ENCODE peak calls at places on chromosomes 16 and 17, in four cellular contexts. One of them, this sample, is unnamed.

GRCh38 chr17:73017653-73018052 is 74.8 kb downstream of the SLC39A11 start:
- DNase-seq in sigmoid colon: no peak
- DNase-seq in Peyer's patch: no peak
- DNase-seq in erythroblast: no peak
- DNase-seq in this sample: peak; percentile 44

GRCh38 chr17:39057807-39058206 is 90.6 kb upstream of the FBXO47 start:
- DNase-seq in erythroblast: no peak
- DNase-seq in sigmoid colon: no peak
- DNase-seq in Peyer's patch: no peak
- DNase-seq in this sample: no peak

GRCh38 chr17:65181237-65182061 is 44.3 kb downstream of the RGS9 start:
- DNase-seq in Peyer's patch: no peak
- DNase-seq in sigmoid colon: no peak
- DNase-seq in erythroblast: no peak
- DNase-seq in this sample: no peak

GRCh38 chr16:84927621-84928591 is 83.4 kb downstream of the ZDHHC7 start:
- DNase-seq in erythroblast: no peak
- DNase-seq in Peyer's patch: no peak
- DNase-seq in sigmoid colon: peak; percentile 67
- DNase-seq in this sample: no peak

GRCh38 chr17:49969134-49969759 is at the start of gene DLX4:
- DNase-seq in Peyer's patch: no peak
- DNase-seq in sigmoid colon: no peak
- DNase-seq in erythroblast: no peak
- DNase-seq in this sample: peak; percentile 94

GRCh38 chr17:40065041-40065770 is 2.4 kb downstream of the THRA start:
- DNase-seq in erythroblast: no peak
- DNase-seq in Peyer's patch: no peak
- DNase-seq in sigmoid colon: no peak
- DNase-seq in this sample: no peak

GRCh38 chr17:76986318-76986717 is 118.1 kb downstream of the MGAT5B start:
- DNase-seq in Peyer's patch: no peak
- DNase-seq in sigmoid colon: peak; percentile 69
- DNase-seq in erythroblast: no peak
- DNase-seq in this sample: no peak

GRCh38 chr17:78600181-78600651 is 23.0 kb upstream of the DNAH17 start:
- DNase-seq in Peyer's patch: no peak
- DNase-seq in sigmoid colon: no peak
- DNase-seq in erythroblast: no peak
- DNase-seq in this sample: no peak

GRCh38 chr17:44916059-44916780 is 920 bp upstream of the GFAP start:
- DNase-seq in Peyer's patch: peak; percentile 18
- DNase-seq in sigmoid colon: no peak
- DNase-seq in erythroblast: no peak
- DNase-seq in this sample: no peak

GRCh38 chr17:80195671-80196529 is 24.2 kb downstream of the SGSH start:
- DNase-seq in erythroblast: peak; percentile 73
- DNase-seq in Peyer's patch: no peak
- DNase-seq in sigmoid colon: no peak
- DNase-seq in this sample: peak; percentile 27

GRCh38 chr17:8212312-8213180 is 2.2 kb upstream of the AURKB start:
- DNase-seq in Peyer's patch: no peak
- DNase-seq in sigmoid colon: no peak
- DNase-seq in erythroblast: no peak
- DNase-seq in this sample: no peak

GRCh38 chr17:8206536-8206935 is 3.8 kb downstream of the AURKB start:
- DNase-seq in sigmoid colon: no peak
- DNase-seq in erythroblast: no peak
- DNase-seq in Peyer's patch: no peak
- DNase-seq in this sample: no peak

GRCh38 chr17:8210761-8211458 is 535 bp upstream of the AURKB start:
- DNase-seq in Peyer's patch: no peak
- DNase-seq in sigmoid colon: no peak
- DNase-seq in erythroblast: no peak
- DNase-seq in this sample: no peak

GRCh38 chr17:8204761-8205555 is 5.4 kb downstream of the AURKB start:
- DNase-seq in erythroblast: no peak
- DNase-seq in sigmoid colon: no peak
- DNase-seq in Peyer's patch: no peak
- DNase-seq in this sample: no peak

GRCh38 chr17:8209909-8210760 is at the start of gene AURKB:
- DNase-seq in erythroblast: peak; percentile 97
- DNase-seq in Peyer's patch: peak; percentile 91
- DNase-seq in sigmoid colon: peak; percentile 98
- DNase-seq in this sample: peak; percentile 84
- TF ChIP-seq POLR2A in erythroblast: peak; percentile 95
- TF ChIP-seq POLR2A in Peyer's patch: peak; percentile 9
- TF ChIP-seq POLR2A in sigmoid colon: no peak
- TF ChIP-seq POLR2A in this sample: peak; percentile 91

GRCh38 chr16:68264128-68265077 is at the start of gene SLC7A6:
- DNase-seq in erythroblast: peak; percentile 95
- DNase-seq in Peyer's patch: peak; percentile 85
- DNase-seq in sigmoid colon: peak; percentile 85
- DNase-seq in this sample: peak; percentile 84
- TF ChIP-seq POLR2A in erythroblast: peak; percentile 66
- TF ChIP-seq POLR2A in Peyer's patch: no peak
- TF ChIP-seq POLR2A in sigmoid colon: no peak
- TF ChIP-seq POLR2A in this sample: peak; percentile 88

DNA sequence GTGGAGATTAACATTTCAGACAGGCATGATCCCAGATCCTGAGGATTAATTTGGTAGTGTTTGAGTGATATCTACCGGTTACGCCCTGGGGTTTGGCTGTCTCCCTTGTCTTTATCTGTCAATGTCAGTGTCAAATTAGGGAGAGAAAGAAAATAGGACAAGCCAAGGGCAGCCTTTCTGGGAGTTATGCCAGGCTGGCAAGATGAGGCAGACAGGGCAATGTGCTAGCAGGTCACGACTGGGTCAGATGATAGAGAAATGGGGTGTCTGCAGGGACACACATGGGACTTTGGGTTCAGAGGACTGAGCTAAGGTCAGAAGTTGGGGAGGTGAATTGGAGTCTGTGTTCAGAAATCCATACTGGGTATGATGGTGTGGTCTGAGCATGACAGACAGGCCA is 27.4 kb upstream of the LYRM9 start:
- DNase-seq in sigmoid colon: no peak
- DNase-seq in erythroblast: peak; percentile 43
- DNase-seq in Peyer's patch: no peak
- DNase-seq in this sample: no peak
- TF ChIP-seq POLR2A in sigmoid colon: no peak
- TF ChIP-seq POLR2A in erythroblast: no peak
- TF ChIP-seq POLR2A in Peyer's patch: no peak
- TF ChIP-seq POLR2A in this sample: no peak

DNA sequence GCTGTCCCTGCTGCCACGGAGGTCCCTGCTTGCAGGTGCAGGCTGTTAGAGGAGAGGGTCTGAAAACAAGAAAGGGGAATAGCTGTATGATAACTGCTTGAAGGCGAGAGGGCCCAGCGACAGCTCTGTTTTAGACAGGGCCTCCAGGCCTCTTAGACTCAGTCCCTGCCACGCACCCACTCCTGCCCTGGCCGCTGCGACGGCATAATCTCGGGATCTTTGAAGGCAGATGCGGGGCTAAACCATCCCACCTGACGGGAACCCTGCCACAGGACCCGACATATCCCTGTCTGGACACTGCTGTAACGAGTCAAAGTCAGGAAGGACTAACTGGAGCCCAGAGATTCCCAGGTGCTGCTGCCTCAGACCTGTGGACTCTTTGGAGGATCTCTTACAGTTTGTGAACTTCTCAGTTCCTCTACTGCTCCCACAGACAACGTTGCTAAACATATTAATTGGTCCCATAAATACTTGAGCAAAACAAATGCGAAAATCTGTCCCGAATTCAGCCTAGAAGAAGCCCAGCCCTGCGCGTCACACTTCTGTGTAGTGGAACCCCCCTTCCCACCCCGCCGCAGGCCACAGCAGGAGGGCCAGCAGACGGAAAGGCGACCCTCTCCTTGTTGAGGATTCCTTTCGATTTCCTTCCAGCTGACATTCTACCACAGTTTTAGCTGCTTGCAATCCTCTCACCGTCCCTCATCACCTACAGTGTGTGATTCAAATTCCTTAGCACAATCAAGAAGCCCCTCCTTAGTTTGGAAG is 998 bp upstream of the TMEM11 start:
- DNase-seq in Peyer's patch: no peak
- DNase-seq in sigmoid colon: peak; percentile 70
- DNase-seq in erythroblast: peak; percentile 53
- DNase-seq in this sample: no peak
- TF ChIP-seq POLR2A in Peyer's patch: peak; percentile 18
- TF ChIP-seq POLR2A in sigmoid colon: no peak
- TF ChIP-seq POLR2A in erythroblast: no peak
- TF ChIP-seq POLR2A in this sample: no peak

GRCh38 chr17:4221163-4221562 is 42.6 kb downstream of the ANKFY1 start:
- DNase-seq in sigmoid colon: no peak
- DNase-seq in erythroblast: no peak
- DNase-seq in Peyer's patch: no peak
- DNase-seq in this sample: no peak

GRCh38 chr17:4219241-4219640 is 44.5 kb downstream of the ANKFY1 start:
- DNase-seq in sigmoid colon: no peak
- DNase-seq in erythroblast: no peak
- DNase-seq in Peyer's patch: no peak
- DNase-seq in this sample: no peak

GRCh38 chr17:4215882-4216411 is 47.8 kb downstream of the ANKFY1 start:
- DNase-seq in erythroblast: no peak
- DNase-seq in sigmoid colon: no peak
- DNase-seq in Peyer's patch: no peak
- DNase-seq in this sample: no peak

GRCh38 chr17:4221899-4222659 is 41.7 kb downstream of the ANKFY1 start:
- DNase-seq in sigmoid colon: no peak
- DNase-seq in erythroblast: no peak
- DNase-seq in Peyer's patch: no peak
- DNase-seq in this sample: no peak

GRCh38 chr17:4220655-4221054 is 43.1 kb downstream of the ANKFY1 start:
- DNase-seq in sigmoid colon: peak; percentile 93
- DNase-seq in Peyer's patch: no peak
- DNase-seq in erythroblast: no peak
- DNase-seq in this sample: no peak
- TF ChIP-seq POLR2A in sigmoid colon: peak; percentile 82
- TF ChIP-seq POLR2A in Peyer's patch: no peak
- TF ChIP-seq POLR2A in erythroblast: no peak
- TF ChIP-seq POLR2A in this sample: no peak

DNA sequence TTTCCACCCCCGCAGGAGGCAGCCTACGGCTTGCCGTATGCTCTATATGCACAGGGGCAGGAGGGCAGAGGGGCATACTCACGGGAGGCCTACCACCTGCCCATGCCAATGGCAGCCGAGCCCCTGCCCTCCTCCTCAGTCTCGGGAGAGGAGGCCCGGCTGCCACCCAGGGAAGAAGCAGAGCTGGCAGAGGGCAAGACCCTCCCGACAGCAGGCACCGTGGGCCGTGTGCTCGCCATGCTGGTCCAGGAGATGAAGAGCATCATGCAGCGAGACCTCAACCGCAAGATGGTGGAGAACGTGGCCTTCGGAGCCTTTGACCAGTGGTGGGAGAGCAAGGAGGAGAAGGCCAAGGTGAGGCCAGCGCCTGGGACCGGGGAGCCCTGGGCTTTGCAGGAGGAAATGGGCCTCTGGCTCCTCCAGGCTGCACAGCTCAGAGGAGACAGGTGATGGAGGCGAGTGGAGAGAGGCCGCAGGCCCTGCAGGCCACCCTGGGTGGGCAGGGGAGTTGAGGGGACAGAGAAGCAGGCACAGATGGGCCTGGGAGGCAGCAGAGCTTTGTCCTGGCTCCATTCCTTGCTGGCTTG is 8.6 kb downstream of the SETD1A start:
- DNase-seq in erythroblast: no peak
- DNase-seq in Peyer's patch: no peak
- DNase-seq in sigmoid colon: no peak
- DNase-seq in this sample: no peak
- TF ChIP-seq POLR2A in erythroblast: no peak
- TF ChIP-seq POLR2A in Peyer's patch: no peak
- TF ChIP-seq POLR2A in sigmoid colon: no peak
- TF ChIP-seq POLR2A in this sample: no peak

DNA sequence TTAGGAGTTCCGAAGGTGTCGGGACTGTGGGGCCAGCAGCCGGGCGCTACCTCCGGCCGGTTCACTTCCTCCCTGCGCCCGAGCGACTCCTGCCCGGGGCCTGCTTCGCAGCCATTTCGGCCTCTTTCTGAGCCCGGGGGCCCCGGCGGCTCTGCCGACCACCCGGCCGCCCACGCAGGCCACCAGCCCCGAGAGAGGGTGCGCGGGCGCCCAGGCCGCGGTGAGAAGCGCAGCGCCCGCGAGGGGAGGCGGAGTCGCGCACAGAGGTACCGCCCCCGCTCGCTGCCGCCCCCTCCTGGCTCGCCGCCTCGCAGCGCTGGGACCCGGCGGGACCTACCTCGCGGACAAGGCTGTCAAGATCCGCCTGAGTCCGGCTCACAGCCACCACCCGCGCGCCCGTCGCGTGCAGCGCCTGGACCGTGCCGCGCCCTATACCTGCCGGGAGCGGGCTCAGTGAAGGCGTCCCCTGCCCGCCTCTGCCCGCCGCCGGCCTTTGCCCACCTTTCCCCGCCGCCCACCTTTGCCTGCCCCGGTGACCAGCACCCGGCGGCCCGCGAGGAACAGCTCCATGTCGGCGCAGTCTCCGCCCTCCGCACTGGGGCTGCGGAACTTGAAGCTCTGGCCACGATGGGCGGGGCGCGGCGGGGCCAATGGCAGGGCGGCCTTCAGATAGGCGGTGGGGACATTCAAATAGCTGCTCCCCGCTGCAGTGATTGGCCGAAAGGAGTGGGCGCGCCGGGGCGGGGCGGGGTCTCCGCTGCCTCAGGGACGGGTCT is at the start of gene DCXR:
- DNase-seq in erythroblast: peak; percentile 97
- DNase-seq in sigmoid colon: peak; percentile 99
- DNase-seq in Peyer's patch: peak; percentile 99
- DNase-seq in this sample: peak; percentile 99
- TF ChIP-seq POLR2A in erythroblast: peak; percentile 90
- TF ChIP-seq POLR2A in sigmoid colon: peak; percentile 71
- TF ChIP-seq POLR2A in Peyer's patch: peak; percentile 99
- TF ChIP-seq POLR2A in this sample: peak; percentile 94

DNA sequence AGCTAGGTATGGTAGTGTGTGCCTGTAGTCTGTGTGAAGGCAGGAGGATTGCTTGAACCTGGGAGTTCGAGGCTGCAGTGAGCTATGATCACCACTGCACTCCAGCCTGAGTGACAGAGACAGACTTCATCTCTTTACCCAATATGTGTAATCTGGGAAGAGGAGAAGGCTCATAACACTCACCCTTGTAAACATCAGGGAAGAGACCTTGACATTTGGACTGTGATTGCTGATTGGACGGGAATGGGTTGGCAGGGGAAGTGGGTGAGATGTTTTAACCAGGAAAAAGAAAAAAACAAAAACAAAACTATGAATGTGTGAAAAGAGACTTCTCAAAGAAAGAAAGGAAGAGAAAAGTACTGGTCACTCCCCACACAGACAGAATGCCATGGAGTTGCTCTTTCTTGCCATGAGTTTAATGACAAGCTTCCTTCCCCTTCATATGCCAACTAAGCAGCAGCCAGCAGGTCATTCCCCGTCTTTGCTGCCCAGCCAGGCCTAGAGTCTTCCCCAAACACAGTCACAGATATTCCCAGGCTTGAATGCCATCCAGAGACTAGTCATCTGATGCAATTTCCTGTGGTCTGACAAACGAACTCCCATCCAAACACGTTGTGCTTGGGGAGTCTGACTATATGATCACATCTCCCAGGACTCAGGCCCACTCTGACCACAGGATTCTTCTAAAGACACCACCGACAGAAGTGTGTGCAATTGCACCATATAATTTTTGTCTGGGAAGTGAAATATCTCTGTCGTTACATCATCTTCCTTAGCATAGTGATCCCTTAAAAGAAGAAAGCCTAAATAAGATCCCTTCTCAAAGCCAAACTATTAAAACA is 3.6 kb upstream of the XAF1 start:
- DNase-seq in erythroblast: no peak
- DNase-seq in Peyer's patch: no peak
- DNase-seq in sigmoid colon: peak; percentile 80
- DNase-seq in this sample: peak; percentile 78
- TF ChIP-seq POLR2A in erythroblast: no peak
- TF ChIP-seq POLR2A in Peyer's patch: no peak
- TF ChIP-seq POLR2A in sigmoid colon: no peak
- TF ChIP-seq POLR2A in this sample: no peak

This sample was measured in H54.